ENCODE peak calls at places on chromosomes 16 and 17, in four cellular contexts. One of them, this sample, is unnamed.

GRCh38 chr16:31010539-31010938 is at the start of gene STX1B:
- DNase-seq in CD4-positive, alpha-beta T cell: peak; percentile 67
- DNase-seq in suprapubic skin: no peak
- DNase-seq in cardiac muscle cell: peak; percentile 77
- DNase-seq in this sample: peak; percentile 44

GRCh38 chr17:4110152-4110551 is 32.7 kb downstream of the ZZEF1 start:
- DNase-seq in CD4-positive, alpha-beta T cell: no peak
- DNase-seq in suprapubic skin: no peak
- DNase-seq in cardiac muscle cell: no peak
- DNase-seq in this sample: no peak

GRCh38 chr16:4521971-4522623 is 16.5 kb downstream of the CDIP1 start:
- DNase-seq in CD4-positive, alpha-beta T cell: no peak
- DNase-seq in suprapubic skin: no peak
- DNase-seq in cardiac muscle cell: no peak
- DNase-seq in this sample: peak; percentile 32

GRCh38 chr17:75260679-75261335 is 599 bp downstream of the GGA3 start:
- DNase-seq in CD4-positive, alpha-beta T cell: no peak
- DNase-seq in suprapubic skin: no peak
- DNase-seq in cardiac muscle cell: no peak
- DNase-seq in this sample: no peak

GRCh38 chr16:82638095-82638798 is 11.5 kb downstream of the CDH13 start:
- DNase-seq in CD4-positive, alpha-beta T cell: no peak
- DNase-seq in suprapubic skin: no peak
- DNase-seq in cardiac muscle cell: no peak
- DNase-seq in this sample: no peak

GRCh38 chr16:76539609-76540008 is 262.4 kb downstream of the CNTNAP4 start:
- DNase-seq in CD4-positive, alpha-beta T cell: no peak
- DNase-seq in suprapubic skin: no peak
- DNase-seq in cardiac muscle cell: no peak
- DNase-seq in this sample: no peak

GRCh38 chr16:78461087-78461486 is 361.6 kb downstream of the WWOX start:
- DNase-seq in CD4-positive, alpha-beta T cell: no peak
- DNase-seq in suprapubic skin: no peak
- DNase-seq in cardiac muscle cell: no peak
- DNase-seq in this sample: no peak

GRCh38 chr17:76796081-76796480 is 58.2 kb downstream of the MFSD11 start:
- DNase-seq in CD4-positive, alpha-beta T cell: no peak
- DNase-seq in suprapubic skin: no peak
- DNase-seq in cardiac muscle cell: no peak
- DNase-seq in this sample: no peak

GRCh38 chr17:81641825-81642489 is 5.0 kb downstream of the TSPAN10 start:
- DNase-seq in CD4-positive, alpha-beta T cell: no peak
- DNase-seq in suprapubic skin: no peak
- DNase-seq in cardiac muscle cell: no peak
- DNase-seq in this sample: no peak

GRCh38 chr16:17304814-17305169 is 166.0 kb downstream of the XYLT1 start:
- DNase-seq in CD4-positive, alpha-beta T cell: no peak
- DNase-seq in suprapubic skin: no peak
- DNase-seq in cardiac muscle cell: no peak
- DNase-seq in this sample: no peak

GRCh38 chr17:42361781-42362186 is 26.5 kb downstream of the STAT3 start:
- DNase-seq in CD4-positive, alpha-beta T cell: peak; percentile 13
- DNase-seq in suprapubic skin: no peak
- DNase-seq in cardiac muscle cell: no peak
- DNase-seq in this sample: no peak

GRCh38 chr16:20306401-20306800 is 20.9 kb downstream of the GP2 start:
- DNase-seq in CD4-positive, alpha-beta T cell: no peak
- DNase-seq in suprapubic skin: no peak
- DNase-seq in cardiac muscle cell: no peak
- DNase-seq in this sample: no peak

GRCh38 chr16:74563828-74564263 is 43.1 kb downstream of the GLG1 start:
- DNase-seq in CD4-positive, alpha-beta T cell: no peak
- DNase-seq in suprapubic skin: no peak
- DNase-seq in cardiac muscle cell: no peak
- DNase-seq in this sample: no peak

GRCh38 chr16:89557230-89557935 is 3.1 kb upstream of the RPL13 start:
- DNase-seq in CD4-positive, alpha-beta T cell: peak; percentile 80
- DNase-seq in suprapubic skin: no peak
- DNase-seq in cardiac muscle cell: peak; percentile 83
- DNase-seq in this sample: peak; percentile 89

GRCh38 chr17:64491034-64491860 is 5.6 kb downstream of the POLG2 start:
- DNase-seq in CD4-positive, alpha-beta T cell: peak; percentile 26
- DNase-seq in suprapubic skin: no peak
- DNase-seq in cardiac muscle cell: no peak
- DNase-seq in this sample: no peak

GRCh38 chr17:1390422-1391367 is 9.3 kb downstream of the YWHAE start:
- DNase-seq in CD4-positive, alpha-beta T cell: no peak
- DNase-seq in suprapubic skin: no peak
- DNase-seq in cardiac muscle cell: peak; percentile 77
- DNase-seq in this sample: no peak

GRCh38 chr17:16486373-16487250 is 5.4 kb downstream of the LRRC75A start:
- DNase-seq in CD4-positive, alpha-beta T cell: no peak
- DNase-seq in suprapubic skin: peak; percentile 87
- DNase-seq in cardiac muscle cell: peak; percentile 41
- DNase-seq in this sample: no peak

GRCh38 chr16:86033016-86033474 is 134.1 kb downstream of the IRF8 start:
- DNase-seq in CD4-positive, alpha-beta T cell: no peak
- DNase-seq in suprapubic skin: no peak
- DNase-seq in cardiac muscle cell: no peak
- DNase-seq in this sample: peak; percentile 81

GRCh38 chr17:550041-550398 is 164.6 kb downstream of the VPS53 start:
- DNase-seq in CD4-positive, alpha-beta T cell: no peak
- DNase-seq in suprapubic skin: no peak
- DNase-seq in cardiac muscle cell: no peak
- DNase-seq in this sample: no peak

GRCh38 chr17:31820691-31821435 is 38.2 kb downstream of the COPRS start:
- DNase-seq in CD4-positive, alpha-beta T cell: no peak
- DNase-seq in suprapubic skin: no peak
- DNase-seq in cardiac muscle cell: no peak
- DNase-seq in this sample: no peak

DNA sequence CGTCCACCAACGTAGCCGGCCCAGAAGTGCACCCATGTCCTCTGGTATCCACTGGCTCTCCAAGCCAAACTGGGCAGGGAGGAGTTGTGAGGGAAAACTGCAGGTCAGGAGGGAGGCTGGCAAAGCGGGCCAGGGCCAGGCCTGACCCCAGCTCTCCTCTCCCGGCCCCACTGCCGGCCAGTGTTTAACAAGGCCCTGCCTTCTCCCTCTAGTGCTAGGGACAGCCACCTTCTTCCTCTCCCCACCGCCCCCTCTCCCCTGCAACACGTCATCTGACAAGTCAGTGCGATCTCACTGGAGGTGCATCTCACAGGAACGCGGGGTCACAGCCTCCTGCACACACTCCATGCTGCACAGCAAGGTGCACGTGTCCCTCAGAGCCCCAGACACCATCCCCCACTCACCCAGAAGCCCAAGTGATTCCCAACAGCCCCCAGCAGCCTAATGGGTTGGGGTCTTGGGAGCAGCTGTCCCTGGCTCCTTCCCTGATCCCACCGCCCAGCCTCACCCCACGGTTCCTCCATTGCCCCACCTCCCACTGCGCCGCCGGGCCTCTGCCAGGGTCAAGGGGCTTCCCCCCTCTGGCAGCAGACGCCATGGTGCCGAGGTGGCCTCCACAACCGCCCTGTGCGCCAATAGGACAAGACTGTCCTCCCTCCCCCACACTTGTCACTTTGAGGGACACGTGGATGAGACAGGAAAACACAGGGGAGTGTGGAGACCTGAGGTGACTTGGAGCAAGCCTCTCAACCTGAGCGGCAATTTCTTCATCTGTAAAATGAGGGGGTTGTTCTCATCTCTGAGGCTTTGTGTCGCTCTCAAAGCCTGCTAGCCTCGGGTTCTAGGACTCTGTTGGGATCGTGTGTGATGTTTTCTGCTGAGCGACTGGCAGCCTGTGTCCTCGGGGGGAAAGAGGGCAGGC is 1.1 kb upstream of the ACE start:
- DNase-seq in CD4-positive, alpha-beta T cell: no peak
- DNase-seq in suprapubic skin: no peak
- DNase-seq in cardiac muscle cell: no peak
- DNase-seq in this sample: peak; percentile 63
- H3K27ac ChIP-seq in CD4-positive, alpha-beta T cell: no peak overlapping the region
- H3K27ac ChIP-seq in suprapubic skin: no peak overlapping the region
- H3K27ac ChIP-seq in cardiac muscle cell: no peak overlapping the region
- H3K27ac ChIP-seq in this sample: peak overlapping the region; percentile 30

GRCh38 chr16:70702624-70703023 is 16.8 kb upstream of the MTSS2 start:
- DNase-seq in CD4-positive, alpha-beta T cell: no peak
- DNase-seq in suprapubic skin: no peak
- DNase-seq in cardiac muscle cell: no peak
- DNase-seq in this sample: no peak
- H3K27ac ChIP-seq in CD4-positive, alpha-beta T cell: no peak overlapping the region
- H3K27ac ChIP-seq in suprapubic skin: peak overlapping the region; percentile 90
- H3K27ac ChIP-seq in cardiac muscle cell: peak overlapping the region; percentile 79
- H3K27ac ChIP-seq in this sample: peak overlapping the region; percentile 65

GRCh38 chr17:15265131-15265530 is at the start of gene PMP22:
- DNase-seq in CD4-positive, alpha-beta T cell: no peak
- DNase-seq in suprapubic skin: no peak
- DNase-seq in cardiac muscle cell: no peak
- DNase-seq in this sample: no peak
- H3K27ac ChIP-seq in CD4-positive, alpha-beta T cell: no peak within 1 kb of the TSS
- H3K27ac ChIP-seq in suprapubic skin: peak within 1 kb of the TSS; percentile 25
- H3K27ac ChIP-seq in cardiac muscle cell: no peak within 1 kb of the TSS
- H3K27ac ChIP-seq in this sample: no peak within 1 kb of the TSS

DNA sequence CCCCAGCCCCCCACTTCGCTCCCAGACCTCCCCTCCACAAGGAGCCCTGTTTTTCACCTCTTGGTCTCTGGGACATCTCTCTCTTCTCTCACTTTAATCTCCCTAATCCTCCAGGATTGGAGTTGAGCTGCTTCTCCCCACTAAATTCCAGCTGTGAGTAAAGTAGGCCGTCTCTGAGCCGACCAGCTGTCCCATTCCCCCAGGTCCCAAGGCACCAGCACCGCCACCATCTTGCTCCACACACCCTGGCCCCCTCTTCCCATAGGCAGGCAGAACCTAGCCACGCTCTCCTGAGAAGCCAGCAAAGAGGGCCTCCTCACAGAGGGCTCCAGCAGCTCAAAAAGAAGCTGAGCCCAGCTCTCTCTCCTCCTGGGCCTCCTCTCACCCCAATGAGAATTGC is 862 bp downstream of the DLG4 start:
- DNase-seq in CD4-positive, alpha-beta T cell: no peak
- DNase-seq in suprapubic skin: no peak
- DNase-seq in cardiac muscle cell: no peak
- DNase-seq in this sample: no peak
- H3K27ac ChIP-seq in CD4-positive, alpha-beta T cell: peak overlapping the region; percentile 79
- H3K27ac ChIP-seq in suprapubic skin: no peak overlapping the region
- H3K27ac ChIP-seq in cardiac muscle cell: peak overlapping the region; percentile 81
- H3K27ac ChIP-seq in this sample: no peak overlapping the region

This sample was measured in caudate nucleus.